ENCODE peak calls at places on chromosomes 16 and 17, in seven cellular contexts. One of them, this sample, is unnamed. For H3K27me3 and H3K9me3, the result is how much of the 10 kb centered on the place peaks cover.

GRCh38 chr17:59491353-59492090 is 73.9 kb upstream of the DHX40 start:
- DNase-seq in heart left ventricle: no peak
- DNase-seq in left ventricle myocardium inferior: no peak
- DNase-seq in body of pancreas: no peak
- DNase-seq in naive thymus-derived CD4-positive, alpha-beta T cell: no peak
- DNase-seq in astrocyte: no peak
- DNase-seq in CD4-positive, alpha-beta memory T cell: no peak
- DNase-seq in this sample: no peak

GRCh38 chr17:80146121-80147034 is 550 bp downstream of the EIF4A3 start:
- DNase-seq in heart left ventricle: peak
- DNase-seq in left ventricle myocardium inferior: no peak
- DNase-seq in body of pancreas: peak
- DNase-seq in naive thymus-derived CD4-positive, alpha-beta T cell: peak
- DNase-seq in astrocyte: no peak
- DNase-seq in CD4-positive, alpha-beta memory T cell: no peak
- DNase-seq in this sample: no peak

GRCh38 chr16:4273858-4274291 is 1.1 kb upstream of the TFAP4 start:
- DNase-seq in heart left ventricle: peak
- DNase-seq in left ventricle myocardium inferior: peak
- DNase-seq in body of pancreas: peak
- DNase-seq in naive thymus-derived CD4-positive, alpha-beta T cell: peak
- DNase-seq in astrocyte: no peak
- DNase-seq in CD4-positive, alpha-beta memory T cell: no peak
- DNase-seq in this sample: peak

GRCh38 chr16:22402191-22402590 is 27.8 kb upstream of the CDR2 start:
- DNase-seq in heart left ventricle: no peak
- DNase-seq in left ventricle myocardium inferior: no peak
- DNase-seq in body of pancreas: no peak
- DNase-seq in naive thymus-derived CD4-positive, alpha-beta T cell: no peak
- DNase-seq in astrocyte: peak
- DNase-seq in CD4-positive, alpha-beta memory T cell: no peak
- DNase-seq in this sample: no peak

GRCh38 chr17:2292100-2292499 is 11.5 kb downstream of the SMG6 start:
- DNase-seq in heart left ventricle: no peak
- DNase-seq in left ventricle myocardium inferior: no peak
- DNase-seq in body of pancreas: no peak
- DNase-seq in naive thymus-derived CD4-positive, alpha-beta T cell: no peak
- DNase-seq in astrocyte: peak
- DNase-seq in CD4-positive, alpha-beta memory T cell: no peak
- DNase-seq in this sample: no peak

GRCh38 chr17:80184423-80184714 is 14.5 kb downstream of the CARD14 start:
- DNase-seq in heart left ventricle: no peak
- DNase-seq in left ventricle myocardium inferior: no peak
- DNase-seq in body of pancreas: no peak
- DNase-seq in naive thymus-derived CD4-positive, alpha-beta T cell: no peak
- DNase-seq in astrocyte: no peak
- DNase-seq in CD4-positive, alpha-beta memory T cell: no peak
- DNase-seq in this sample: no peak

GRCh38 chr16:81574168-81574567 is 129.6 kb downstream of the CMIP start:
- DNase-seq in heart left ventricle: peak
- DNase-seq in left ventricle myocardium inferior: no peak
- DNase-seq in body of pancreas: peak
- DNase-seq in naive thymus-derived CD4-positive, alpha-beta T cell: no peak
- DNase-seq in astrocyte: no peak
- DNase-seq in CD4-positive, alpha-beta memory T cell: no peak
- DNase-seq in this sample: peak

GRCh38 chr17:65750678-65751077 is 189.2 kb upstream of the AXIN2 start:
- DNase-seq in heart left ventricle: peak
- DNase-seq in left ventricle myocardium inferior: peak
- DNase-seq in body of pancreas: peak
- DNase-seq in naive thymus-derived CD4-positive, alpha-beta T cell: peak
- DNase-seq in astrocyte: peak
- DNase-seq in CD4-positive, alpha-beta memory T cell: peak
- DNase-seq in this sample: peak

GRCh38 chr17:72592242-72592966 is 471.6 kb downstream of the SOX9 start:
- DNase-seq in heart left ventricle: peak
- DNase-seq in left ventricle myocardium inferior: peak
- DNase-seq in body of pancreas: peak
- DNase-seq in naive thymus-derived CD4-positive, alpha-beta T cell: no peak
- DNase-seq in astrocyte: peak
- DNase-seq in CD4-positive, alpha-beta memory T cell: peak
- DNase-seq in this sample: peak

GRCh38 chr17:78337244-78338109 is 22.4 kb downstream of the SOCS3 start:
- DNase-seq in heart left ventricle: no peak
- DNase-seq in left ventricle myocardium inferior: no peak
- DNase-seq in body of pancreas: no peak
- DNase-seq in naive thymus-derived CD4-positive, alpha-beta T cell: no peak
- DNase-seq in astrocyte: peak
- DNase-seq in CD4-positive, alpha-beta memory T cell: no peak
- DNase-seq in this sample: no peak

GRCh38 chr16:25264599-25264998 is 7.0 kb upstream of the ZKSCAN2 start:
- DNase-seq in heart left ventricle: no peak
- DNase-seq in left ventricle myocardium inferior: no peak
- DNase-seq in body of pancreas: peak
- DNase-seq in naive thymus-derived CD4-positive, alpha-beta T cell: no peak
- DNase-seq in astrocyte: no peak
- DNase-seq in CD4-positive, alpha-beta memory T cell: no peak
- DNase-seq in this sample: peak

GRCh38 chr16:89737341-89738071 is 16.2 kb downstream of the ZNF276 start:
- DNase-seq in heart left ventricle: no peak
- DNase-seq in left ventricle myocardium inferior: no peak
- DNase-seq in body of pancreas: no peak
- DNase-seq in naive thymus-derived CD4-positive, alpha-beta T cell: peak
- DNase-seq in astrocyte: no peak
- DNase-seq in CD4-positive, alpha-beta memory T cell: peak
- DNase-seq in this sample: no peak

GRCh38 chr17:66540131-66540781 is 237.8 kb downstream of the PRKCA start:
- DNase-seq in heart left ventricle: peak
- DNase-seq in left ventricle myocardium inferior: peak
- DNase-seq in body of pancreas: peak
- DNase-seq in naive thymus-derived CD4-positive, alpha-beta T cell: no peak
- DNase-seq in astrocyte: peak
- DNase-seq in CD4-positive, alpha-beta memory T cell: no peak
- DNase-seq in this sample: peak

GRCh38 chr17:45895969-45896793 is 1.8 kb downstream of the MAPT start:
- DNase-seq in heart left ventricle: no peak
- DNase-seq in left ventricle myocardium inferior: no peak
- DNase-seq in body of pancreas: no peak
- DNase-seq in naive thymus-derived CD4-positive, alpha-beta T cell: no peak
- DNase-seq in astrocyte: no peak
- DNase-seq in CD4-positive, alpha-beta memory T cell: no peak
- DNase-seq in this sample: no peak

GRCh38 chr17:76922084-76922483 is 53.9 kb downstream of the MGAT5B start:
- DNase-seq in heart left ventricle: no peak
- DNase-seq in left ventricle myocardium inferior: no peak
- DNase-seq in body of pancreas: no peak
- DNase-seq in naive thymus-derived CD4-positive, alpha-beta T cell: no peak
- DNase-seq in astrocyte: no peak
- DNase-seq in CD4-positive, alpha-beta memory T cell: no peak
- DNase-seq in this sample: no peak

GRCh38 chr17:30854146-30854545 is 22.4 kb downstream of the ATAD5 start:
- DNase-seq in heart left ventricle: no peak
- DNase-seq in left ventricle myocardium inferior: no peak
- DNase-seq in body of pancreas: no peak
- DNase-seq in naive thymus-derived CD4-positive, alpha-beta T cell: no peak
- DNase-seq in astrocyte: no peak
- DNase-seq in CD4-positive, alpha-beta memory T cell: no peak
- DNase-seq in this sample: no peak

GRCh38 chr17:75430159-75430748 is 24.8 kb upstream of the GRB2 start:
- DNase-seq in heart left ventricle: no peak
- DNase-seq in left ventricle myocardium inferior: no peak
- DNase-seq in body of pancreas: no peak
- DNase-seq in naive thymus-derived CD4-positive, alpha-beta T cell: no peak
- DNase-seq in astrocyte: peak
- DNase-seq in CD4-positive, alpha-beta memory T cell: no peak
- DNase-seq in this sample: peak
- H3K4me3 ChIP-seq in heart left ventricle: no peak
- H3K4me3 ChIP-seq in left ventricle myocardium inferior: no peak
- H3K4me3 ChIP-seq in body of pancreas: no peak
- H3K4me3 ChIP-seq in naive thymus-derived CD4-positive, alpha-beta T cell: no peak
- H3K4me3 ChIP-seq in astrocyte: peak
- H3K4me3 ChIP-seq in CD4-positive, alpha-beta memory T cell: no peak
- H3K4me3 ChIP-seq in this sample: no peak

GRCh38 chr16:86794216-86794864 is 216.0 kb downstream of the FOXL1 start:
- DNase-seq in heart left ventricle: no peak
- DNase-seq in left ventricle myocardium inferior: no peak
- DNase-seq in body of pancreas: no peak
- DNase-seq in naive thymus-derived CD4-positive, alpha-beta T cell: no peak
- DNase-seq in astrocyte: peak
- DNase-seq in CD4-positive, alpha-beta memory T cell: no peak
- DNase-seq in this sample: no peak

GRCh38 chr16:86791287-86792074 is 213.1 kb downstream of the FOXL1 start:
- DNase-seq in heart left ventricle: no peak
- DNase-seq in left ventricle myocardium inferior: no peak
- DNase-seq in body of pancreas: no peak
- DNase-seq in naive thymus-derived CD4-positive, alpha-beta T cell: no peak
- DNase-seq in astrocyte: no peak
- DNase-seq in CD4-positive, alpha-beta memory T cell: no peak
- DNase-seq in this sample: no peak

GRCh38 chr16:86786338-86786737 is 208.0 kb downstream of the FOXL1 start:
- DNase-seq in heart left ventricle: no peak
- DNase-seq in left ventricle myocardium inferior: no peak
- DNase-seq in body of pancreas: no peak
- DNase-seq in naive thymus-derived CD4-positive, alpha-beta T cell: no peak
- DNase-seq in astrocyte: no peak
- DNase-seq in CD4-positive, alpha-beta memory T cell: no peak
- DNase-seq in this sample: no peak

GRCh38 chr16:86787538-86787937 is 209.2 kb downstream of the FOXL1 start:
- DNase-seq in heart left ventricle: no peak
- DNase-seq in left ventricle myocardium inferior: no peak
- DNase-seq in body of pancreas: no peak
- DNase-seq in naive thymus-derived CD4-positive, alpha-beta T cell: no peak
- DNase-seq in astrocyte: no peak
- DNase-seq in CD4-positive, alpha-beta memory T cell: no peak
- DNase-seq in this sample: no peak

GRCh38 chr16:86789621-86790051 is 211.3 kb downstream of the FOXL1 start:
- DNase-seq in heart left ventricle: no peak
- DNase-seq in left ventricle myocardium inferior: no peak
- DNase-seq in body of pancreas: no peak
- DNase-seq in naive thymus-derived CD4-positive, alpha-beta T cell: no peak
- DNase-seq in astrocyte: no peak
- DNase-seq in CD4-positive, alpha-beta memory T cell: no peak
- DNase-seq in this sample: peak
- H3K27me3 ChIP-seq in heart left ventricle: under half
- H3K27me3 ChIP-seq in left ventricle myocardium inferior: half or more
- H3K27me3 ChIP-seq in body of pancreas: under half
- H3K27me3 ChIP-seq in naive thymus-derived CD4-positive, alpha-beta T cell: under half
- H3K27me3 ChIP-seq in astrocyte: under half
- H3K27me3 ChIP-seq in CD4-positive, alpha-beta memory T cell: under half
- H3K27me3 ChIP-seq in this sample: under half

DNA sequence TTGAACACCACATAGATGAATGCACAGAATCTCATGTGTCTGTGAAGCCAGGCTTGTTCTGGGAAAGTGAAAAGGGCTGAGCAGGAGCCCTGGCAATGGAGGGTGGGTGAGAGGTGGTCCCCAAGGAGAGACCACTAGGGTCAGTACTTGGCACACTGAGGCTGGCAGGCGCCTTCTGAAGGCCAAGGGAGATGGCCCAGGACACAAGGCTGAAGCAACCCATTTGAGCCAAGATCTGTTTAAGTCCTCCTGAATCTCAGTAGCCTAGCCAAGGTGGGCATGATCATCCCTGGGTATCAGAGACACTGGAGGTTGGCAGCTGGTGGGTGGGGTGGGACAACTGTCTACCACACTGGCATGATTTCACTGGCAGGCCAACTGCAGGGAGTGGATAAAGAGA is 1741.2 kb downstream of the TP53TG3F start:
- DNase-seq in heart left ventricle: no peak
- DNase-seq in left ventricle myocardium inferior: no peak
- DNase-seq in body of pancreas: no peak
- DNase-seq in naive thymus-derived CD4-positive, alpha-beta T cell: no peak
- DNase-seq in astrocyte: no peak
- DNase-seq in CD4-positive, alpha-beta memory T cell: no peak
- DNase-seq in this sample: no peak
- H3K9me3 ChIP-seq in heart left ventricle: under half
- H3K9me3 ChIP-seq in left ventricle myocardium inferior: under half
- H3K9me3 ChIP-seq in body of pancreas: under half
- H3K9me3 ChIP-seq in naive thymus-derived CD4-positive, alpha-beta T cell: under half
- H3K9me3 ChIP-seq in astrocyte: under half
- H3K9me3 ChIP-seq in CD4-positive, alpha-beta memory T cell: under half
- H3K9me3 ChIP-seq in this sample: under half

GRCh38 chr16:85610446-85611204 is 2.5 kb upstream of the GSE1 start:
- DNase-seq in heart left ventricle: peak
- DNase-seq in left ventricle myocardium inferior: peak
- DNase-seq in body of pancreas: peak
- DNase-seq in naive thymus-derived CD4-positive, alpha-beta T cell: peak
- DNase-seq in astrocyte: peak
- DNase-seq in CD4-positive, alpha-beta memory T cell: peak
- DNase-seq in this sample: peak

GRCh38 chr16:85611205-85611454 is 2.0 kb upstream of the GSE1 start:
- DNase-seq in heart left ventricle: peak
- DNase-seq in left ventricle myocardium inferior: no peak
- DNase-seq in body of pancreas: no peak
- DNase-seq in naive thymus-derived CD4-positive, alpha-beta T cell: no peak
- DNase-seq in astrocyte: no peak
- DNase-seq in CD4-positive, alpha-beta memory T cell: no peak
- DNase-seq in this sample: no peak

GRCh38 chr16:85609539-85609938 is 3.6 kb upstream of the GSE1 start:
- DNase-seq in heart left ventricle: no peak
- DNase-seq in left ventricle myocardium inferior: no peak
- DNase-seq in body of pancreas: no peak
- DNase-seq in naive thymus-derived CD4-positive, alpha-beta T cell: no peak
- DNase-seq in astrocyte: no peak
- DNase-seq in CD4-positive, alpha-beta memory T cell: no peak
- DNase-seq in this sample: no peak

GRCh38 chr16:85608887-85609286 is 4.2 kb upstream of the GSE1 start:
- DNase-seq in heart left ventricle: no peak
- DNase-seq in left ventricle myocardium inferior: no peak
- DNase-seq in body of pancreas: no peak
- DNase-seq in naive thymus-derived CD4-positive, alpha-beta T cell: no peak
- DNase-seq in astrocyte: no peak
- DNase-seq in CD4-positive, alpha-beta memory T cell: no peak
- DNase-seq in this sample: no peak

DNA sequence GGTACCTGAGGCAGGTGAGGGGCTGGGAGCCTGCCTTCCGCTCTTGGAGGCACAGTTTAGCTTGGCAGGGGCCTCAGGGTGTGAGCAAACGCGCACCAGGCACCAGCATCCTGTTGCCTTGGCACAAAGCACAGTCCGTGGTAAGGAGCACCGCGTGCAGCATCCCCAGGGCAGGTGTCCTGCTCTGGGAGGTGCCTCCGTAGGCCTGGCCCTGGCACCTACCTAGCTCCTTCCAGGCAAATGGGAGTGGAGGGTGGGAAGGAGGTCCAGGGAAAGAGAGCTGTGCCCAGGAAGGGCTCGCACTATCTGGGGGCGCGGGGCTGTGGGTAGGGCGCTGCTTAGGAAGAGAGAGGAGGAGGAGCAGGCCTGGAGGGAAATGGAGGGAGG is 3.1 kb upstream of the GSE1 start:
- DNase-seq in heart left ventricle: no peak
- DNase-seq in left ventricle myocardium inferior: no peak
- DNase-seq in body of pancreas: no peak
- DNase-seq in naive thymus-derived CD4-positive, alpha-beta T cell: no peak
- DNase-seq in astrocyte: no peak
- DNase-seq in CD4-positive, alpha-beta memory T cell: no peak
- DNase-seq in this sample: peak
- H3K4me3 ChIP-seq in heart left ventricle: peak
- H3K4me3 ChIP-seq in left ventricle myocardium inferior: peak
- H3K4me3 ChIP-seq in body of pancreas: no peak
- H3K4me3 ChIP-seq in naive thymus-derived CD4-positive, alpha-beta T cell: no peak
- H3K4me3 ChIP-seq in astrocyte: no peak
- H3K4me3 ChIP-seq in CD4-positive, alpha-beta memory T cell: no peak
- H3K4me3 ChIP-seq in this sample: no peak

This sample was measured in MG63.